ENCODE peak calls at places on chromosomes 5 and 9, in seven cellular contexts. N is neuronal stem cell, W is mesendoderm, Z is trophoblast cell, V is H9, C is IMR-90, G is H1. A is an unnamed sample.

GRCh38 chr9:85117831-85118230 is 448.3 kb downstream of the NTRK2 start:
- DNase-seq in G (no peak), N (no peak), Z (no peak), W (no peak), V (no peak), C (no peak), A (no peak)

GRCh38 chr5:58813855-58814254 is 231.0 kb downstream of the RAB3C start:
- DNase-seq in G (no peak), N (no peak), V (no peak), W (no peak), C (no peak), Z (no peak), A (no peak)

GRCh38 chr5:39518516-39518915 is 93.7 kb upstream of the DAB2 start:
- DNase-seq in V (no peak), C (peak), Z (no peak), G (no peak), N (no peak), W (no peak), A (no peak)

GRCh38 chr5:16617272-16617973 is 626 bp upstream of the RETREG1 start:
- DNase-seq in V (peak), N (no peak), W (no peak), C (no peak), Z (no peak), G (no peak), A (no peak)

GRCh38 chr5:80763873-80764647 is 109.3 kb upstream of the DHFR start:
- DNase-seq in G (no peak), Z (no peak), N (no peak), V (no peak), W (no peak), C (peak), A (peak)

GRCh38 chr5:81850494-81850893 is 99.6 kb upstream of the SSBP2 start:
- DNase-seq in Z (peak), V (no peak), G (no peak), C (peak), N (no peak), W (peak), A (no peak)

GRCh38 chr5:133885566-133885965 is 82.9 kb downstream of the C5orf15 start:
- DNase-seq in W (no peak), V (no peak), G (no peak), N (no peak), Z (no peak), C (no peak), A (no peak)

GRCh38 chr5:120366047-120366446 is 98.1 kb upstream of the PRR16 start:
- DNase-seq in V (no peak), N (no peak), Z (no peak), G (no peak), W (no peak), C (peak), A (peak)

GRCh38 chr9:121098567-121099198 is 23.9 kb downstream of the CNTRL start:
- DNase-seq in V (no peak), W (no peak), C (no peak), N (no peak), G (no peak), Z (no peak), A (no peak)

GRCh38 chr5:168670881-168671575 is 91.9 kb upstream of the PANK3 start:
- DNase-seq in Z (no peak), C (no peak), V (peak), N (no peak), G (no peak), W (peak), A (no peak)

GRCh38 chr5:73115399-73116051 is 4.8 kb upstream of the TMEM171 start:
- DNase-seq in W (no peak), N (no peak), G (no peak), C (peak), V (no peak), Z (no peak), A (peak)

GRCh38 chr5:14783689-14784088 is 87.9 kb downstream of the ANKH start:
- DNase-seq in C (no peak), N (no peak), G (no peak), W (no peak), V (no peak), Z (no peak), A (no peak)

GRCh38 chr9:99239341-99240055 is 17.4 kb downstream of the SEC61B start:
- DNase-seq in V (no peak), G (no peak), W (no peak), Z (no peak), C (peak), N (no peak), A (peak)

GRCh38 chr9:90032296-90033029 is 427.7 kb downstream of the GADD45G start:
- DNase-seq in N (no peak), V (no peak), C (no peak), G (no peak), Z (no peak), W (peak), A (no peak)

GRCh38 chr9:77707696-77708095 is 59.6 kb upstream of the GNA14 start:
- DNase-seq in N (no peak), Z (peak), V (no peak), W (peak), C (peak), G (no peak), A (peak)

GRCh38 chr9:20884985-20885593 is 146.4 kb downstream of the HACD4 start:
- DNase-seq in N (no peak), Z (peak), G (peak), V (peak), C (peak), W (peak), A (peak)

GRCh38 chr5:97134634-97135033 is 7.8 kb downstream of the LIX1 start:
- DNase-seq in N (peak), V (peak), C (no peak), G (no peak), W (peak), Z (no peak), A (no peak)

GRCh38 chr9:106797299-106797698 is 65.7 kb upstream of the ZNF462 start:
- DNase-seq in C (no peak), N (no peak), V (no peak), W (no peak), Z (no peak), G (no peak), A (peak)

GRCh38 chr5:167442922-167443321 is 848.5 kb upstream of the WWC1 start:
- DNase-seq in C (no peak), V (no peak), W (no peak), N (no peak), G (no peak), Z (no peak), A (peak)

GRCh38 chr9:4970970-4971641 is 14.0 kb upstream of the JAK2 start:
- DNase-seq in N (no peak), V (no peak), Z (no peak), G (no peak), W (no peak), C (no peak), A (no peak)

GRCh38 chr5:149143470-149143869 is 2.2 kb downstream of the ABLIM3 start:
- DNase-seq in G (no peak), C (peak), Z (no peak), W (no peak), V (no peak), N (no peak), A (peak)

GRCh38 chr5:553874-554273 is 29.6 kb upstream of the SLC9A3 start:
- DNase-seq in W (peak), N (no peak), Z (no peak), V (no peak), C (no peak), G (no peak), A (no peak)

GRCh38 chr5:2158767-2159166 is 276.0 kb upstream of the IRX4 start:
- DNase-seq in G (no peak), W (no peak), N (no peak), C (no peak), V (no peak), Z (no peak), A (no peak)

GRCh38 chr5:139634541-139634940 is 13.6 kb upstream of the CXXC5 start:
- DNase-seq in N (no peak), W (no peak), Z (no peak), G (no peak), C (no peak), V (no peak), A (no peak)

GRCh38 chr5:130282044-130282443 is 377.8 kb downstream of the CHSY3 start:
- DNase-seq in Z (no peak), C (no peak), N (no peak), W (no peak), G (no peak), V (no peak), A (peak)

GRCh38 chr5:147669113-147669869 is 113.2 kb downstream of the JAKMIP2 start:
- DNase-seq in N (no peak), Z (no peak), G (no peak), V (no peak), W (no peak), C (no peak), A (no peak)

DNA sequence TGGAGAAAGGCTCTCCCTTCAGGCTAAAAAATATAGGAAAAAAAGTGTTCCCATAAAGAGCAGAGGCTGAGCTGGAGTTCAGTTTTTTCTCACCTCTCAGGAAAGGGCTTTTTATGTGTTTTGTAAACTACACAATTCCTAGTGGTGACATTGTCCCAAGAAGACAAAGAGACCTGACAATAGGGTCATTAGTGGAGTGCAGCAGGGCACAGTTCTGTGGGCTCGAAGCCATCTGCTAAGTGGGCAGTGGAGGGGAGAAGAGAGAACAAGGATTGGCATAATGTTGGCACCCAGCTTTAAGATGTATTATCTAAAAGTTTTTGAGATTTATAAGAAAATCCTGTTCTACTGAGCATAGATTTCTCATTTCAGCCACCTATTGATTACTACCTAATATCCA is 162.5 kb downstream of the HCN1 start:
- DNase-seq in N (peak), C (no peak), Z (no peak), G (no peak), W (no peak), V (no peak), A (no peak)
- H4K8ac ChIP-seq in N (no peak), C (no peak), Z (no peak), G (no peak), W (no peak), V (no peak), A (no peak)

DNA sequence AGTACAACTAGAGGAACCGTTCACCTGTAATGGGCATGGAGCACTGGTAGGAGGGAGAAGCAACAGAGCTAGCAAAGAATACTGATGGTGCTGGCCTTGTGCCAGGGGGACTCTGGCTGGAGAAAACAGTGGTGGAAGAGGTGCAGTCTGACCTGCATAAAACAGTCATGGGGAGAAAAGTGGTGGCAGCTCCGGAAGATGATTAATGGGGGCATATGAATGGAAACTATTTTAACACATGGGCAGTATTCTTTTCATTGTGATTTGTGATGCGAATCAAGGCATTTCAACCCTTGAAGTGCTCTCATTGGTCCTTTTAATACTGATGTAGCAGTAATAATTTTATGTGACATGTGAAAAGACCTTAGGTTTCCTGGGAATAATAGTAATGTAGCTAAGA is 219.6 kb downstream of the ADAMTS6 start:
- DNase-seq in N (no peak), W (no peak), G (no peak), Z (no peak), V (no peak), C (no peak), A (no peak)
- H3K18ac ChIP-seq in N (no peak), W (no peak), G (no peak), Z (no peak), V (no peak), C (peak), A (no peak)

GRCh38 chr9:114500583-114501292 is 4.5 kb downstream of the WHRN start:
- DNase-seq in Z (no peak), W (no peak), G (no peak), C (no peak), N (no peak), V (no peak), A (no peak)
- H4K8ac ChIP-seq in Z (no peak), W (no peak), G (no peak), C (no peak), N (no peak), V (no peak), A (no peak)

GRCh38 chr9:131278421-131279111 is 2.3 kb upstream of the FAM78A start:
- DNase-seq in Z (no peak), G (no peak), W (no peak), V (no peak), N (no peak), C (no peak), A (no peak)
- H3K18ac ChIP-seq in Z (no peak), G (peak), W (no peak), V (no peak), N (peak), C (no peak), A (no peak)

DNA sequence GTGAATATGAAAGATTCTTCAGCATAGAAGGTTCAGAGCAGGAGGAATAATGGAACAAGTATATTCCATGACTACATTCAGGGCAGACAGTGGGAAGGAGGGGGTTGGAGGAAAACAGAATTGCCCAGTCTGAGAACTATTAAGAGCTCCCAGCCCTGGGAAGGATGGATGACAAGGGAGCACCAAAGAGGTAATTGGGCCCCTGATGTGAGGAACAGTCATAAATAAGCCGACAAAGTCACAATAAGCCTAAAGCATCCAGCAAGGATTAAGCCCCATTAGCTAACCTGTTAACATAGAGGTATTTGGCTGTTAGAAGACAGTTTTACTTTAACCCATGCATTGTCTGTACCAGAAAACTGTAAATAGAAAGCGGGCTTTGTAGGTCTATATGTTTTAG is 348.7 kb upstream of the SEMA6A start:
- DNase-seq in V (no peak), C (no peak), G (no peak), N (peak), W (peak), Z (no peak), A (no peak)
- H4K8ac ChIP-seq in V (no peak), C (no peak), G (no peak), N (no peak), W (no peak), Z (no peak), A (no peak)

GRCh38 chr5:43389679-43390329 is 22.4 kb downstream of the CCL28 start:
- DNase-seq in G (peak), C (peak), W (peak), Z (peak), N (peak), V (peak), A (peak)
- H3K18ac ChIP-seq in G (no peak), C (no peak), W (no peak), Z (no peak), N (no peak), V (no peak), A (no peak)

GRCh38 chr9:109408759-109409462 is 88.1 kb upstream of the EPB41L4B start:
- DNase-seq in Z (no peak), V (no peak), W (peak), N (no peak), G (no peak), C (peak), A (no peak)
- H4K8ac ChIP-seq in Z (no peak), V (no peak), W (no peak), N (no peak), G (no peak), C (no peak), A (no peak)

GRCh38 chr5:78552729-78553341 is 95.7 kb downstream of the LHFPL2 start:
- DNase-seq in V (no peak), N (no peak), Z (no peak), W (no peak), G (no peak), C (no peak), A (no peak)
- H3K18ac ChIP-seq in V (no peak), N (no peak), Z (no peak), W (no peak), G (no peak), C (no peak), A (no peak)

A was measured in mesenchymal stem cell.